ENCODE peak calls at places on chromosomes 11 and 22, in seven cellular contexts. M is activated CD4-positive, alpha-beta T cell treated with anti-CD3 and anti-CD28 coated beads, Interleukin-2, amount 50 U/mL, for 24 hours; A is NCI-H524; F is coronary artery; V is Calu3; X is Ammon's horn; K is AG04449. C is an unnamed sample.

GRCh38 chr22:19876941-19877625 is 22.4 kb upstream of the GNB1L start:
- DNase-seq in M (no peak), A (no peak), F (peak; percentile 71), V (no peak), X (no peak), K (no peak), C (no peak)

GRCh38 chr11:72599325-72600117 is 74.7 kb downstream of the PDE2A start:
- DNase-seq in M (no peak), A (no peak), F (no peak), V (no peak), X (no peak), K (no peak), C (no peak)

GRCh38 chr22:37897805-37898204 is 8.3 kb upstream of the MICALL1 start:
- DNase-seq in M (no peak), A (no peak), F (no peak), V (no peak), X (no peak), K (no peak), C (no peak)

GRCh38 chr11:65432133-65432650 is 9.6 kb downstream of the NEAT1 start:
- DNase-seq in M (no peak), A (no peak), F (no peak), V (no peak), X (no peak), K (no peak), C (no peak)

GRCh38 chr11:14638561-14638960 is 5.0 kb upstream of the PDE3B start:
- DNase-seq in M (no peak), A (no peak), F (no peak), V (no peak), X (peak; percentile 35), K (no peak), C (no peak)

GRCh38 chr11:117807482-117808272 is 10.7 kb upstream of the DSCAML1 start:
- DNase-seq in M (peak; percentile 73), A (no peak), F (no peak), V (peak; percentile 70), X (peak; percentile 83), K (no peak), C (peak; percentile 51)

GRCh38 chr22:25008666-25009065 is 56.1 kb downstream of the KIAA1671 start:
- DNase-seq in M (no peak), A (no peak), F (no peak), V (no peak), X (no peak), K (no peak), C (no peak)

GRCh38 chr11:121066623-121067022 is 34.4 kb upstream of the TECTA start:
- DNase-seq in M (no peak), A (no peak), F (no peak), V (no peak), X (no peak), K (no peak), C (no peak)

GRCh38 chr11:75270896-75271415 is 30.4 kb downstream of the TPBGL start:
- DNase-seq in M (no peak), A (peak; percentile 29), F (peak; percentile 8), V (no peak), X (no peak), K (no peak), C (no peak)

GRCh38 chr22:42813501-42813900 is 43.6 kb downstream of the ARFGAP3 start:
- DNase-seq in M (no peak), A (no peak), F (no peak), V (no peak), X (no peak), K (no peak), C (no peak)

GRCh38 chr11:116465056-116465455 is 307.7 kb downstream of the BUD13 start:
- DNase-seq in M (no peak), A (no peak), F (no peak), V (no peak), X (no peak), K (no peak), C (no peak)

GRCh38 chr11:130426223-130427048 is 2.0 kb downstream of the ADAMTS8 start:
- DNase-seq in M (no peak), A (peak; percentile 34), F (no peak), V (no peak), X (peak; percentile 66), K (no peak), C (no peak)

GRCh38 chr11:106311531-106312230 is 234.2 kb downstream of the AASDHPPT start:
- DNase-seq in M (no peak), A (no peak), F (no peak), V (no peak), X (no peak), K (peak; percentile 17), C (no peak)

GRCh38 chr11:120547871-120548681 is 36.5 kb downstream of the GRIK4 start:
- DNase-seq in M (no peak), A (no peak), F (peak; percentile 86), V (peak; percentile 88), X (peak; percentile 93), K (peak; percentile 91), C (peak; percentile 74)

GRCh38 chr11:33722579-33723234 is 13.5 kb downstream of the CD59 start:
- DNase-seq in M (no peak), A (no peak), F (no peak), V (no peak), X (no peak), K (no peak), C (no peak)

GRCh38 chr11:5686426-5686825 is 1.6 kb upstream of the TRIM5 start:
- DNase-seq in M (no peak), A (no peak), F (no peak), V (no peak), X (no peak), K (no peak), C (no peak)